ENCODE peak calls at places on chromosomes 2 and 18, in four cellular contexts. One of them, this sample, is unnamed.

GRCh38 chr2:100744589-100744988 is 75.3 kb upstream of the NPAS2 start:
- DNase-seq in ELF-1: no peak
- DNase-seq in stimulated activated CD4-positive, alpha-beta T cell treated with anti-CD3 and anti-CD28 coated beads, Interleukin-4, amount 100 ng/mL, for 1 hour: no peak
- DNase-seq in MV-4-11: peak
- DNase-seq in this sample: peak

GRCh38 chr2:60415814-60416213 is 137.6 kb downstream of the BCL11A start:
- DNase-seq in stimulated activated CD4-positive, alpha-beta T cell treated with anti-CD3 and anti-CD28 coated beads, Interleukin-4, amount 100 ng/mL, for 1 hour: no peak
- DNase-seq in MV-4-11: no peak
- DNase-seq in ELF-1: no peak
- DNase-seq in this sample: no peak

GRCh38 chr2:233118601-233119000 is 58.5 kb downstream of the INPP5D start:
- DNase-seq in MV-4-11: no peak
- DNase-seq in stimulated activated CD4-positive, alpha-beta T cell treated with anti-CD3 and anti-CD28 coated beads, Interleukin-4, amount 100 ng/mL, for 1 hour: no peak
- DNase-seq in ELF-1: no peak
- DNase-seq in this sample: no peak

GRCh38 chr2:38600242-38600891 is 2.4 kb downstream of the HNRNPLL start:
- DNase-seq in stimulated activated CD4-positive, alpha-beta T cell treated with anti-CD3 and anti-CD28 coated beads, Interleukin-4, amount 100 ng/mL, for 1 hour: no peak
- DNase-seq in ELF-1: peak
- DNase-seq in MV-4-11: no peak
- DNase-seq in this sample: peak

GRCh38 chr2:95063401-95063958 is 38.0 kb downstream of the MAL start:
- DNase-seq in stimulated activated CD4-positive, alpha-beta T cell treated with anti-CD3 and anti-CD28 coated beads, Interleukin-4, amount 100 ng/mL, for 1 hour: no peak
- DNase-seq in ELF-1: no peak
- DNase-seq in MV-4-11: no peak
- DNase-seq in this sample: no peak

GRCh38 chr2:197052371-197052770 is 125.9 kb upstream of the PGAP1 start:
- DNase-seq in MV-4-11: no peak
- DNase-seq in ELF-1: no peak
- DNase-seq in stimulated activated CD4-positive, alpha-beta T cell treated with anti-CD3 and anti-CD28 coated beads, Interleukin-4, amount 100 ng/mL, for 1 hour: no peak
- DNase-seq in this sample: no peak

GRCh38 chr2:97662895-97663625 is 784 bp downstream of the ACTR1B start:
- DNase-seq in ELF-1: peak
- DNase-seq in stimulated activated CD4-positive, alpha-beta T cell treated with anti-CD3 and anti-CD28 coated beads, Interleukin-4, amount 100 ng/mL, for 1 hour: peak
- DNase-seq in MV-4-11: peak
- DNase-seq in this sample: peak

GRCh38 chr2:17272170-17272569 is 246.1 kb downstream of the RAD51AP2 start:
- DNase-seq in MV-4-11: no peak
- DNase-seq in stimulated activated CD4-positive, alpha-beta T cell treated with anti-CD3 and anti-CD28 coated beads, Interleukin-4, amount 100 ng/mL, for 1 hour: no peak
- DNase-seq in ELF-1: no peak
- DNase-seq in this sample: no peak

GRCh38 chr2:51723716-51724115 is 691.8 kb upstream of the NRXN1 start:
- DNase-seq in stimulated activated CD4-positive, alpha-beta T cell treated with anti-CD3 and anti-CD28 coated beads, Interleukin-4, amount 100 ng/mL, for 1 hour: no peak
- DNase-seq in ELF-1: no peak
- DNase-seq in MV-4-11: no peak
- DNase-seq in this sample: no peak

GRCh38 chr18:61551586-61551985 is 218.4 kb downstream of the CDH20 start:
- DNase-seq in MV-4-11: peak
- DNase-seq in stimulated activated CD4-positive, alpha-beta T cell treated with anti-CD3 and anti-CD28 coated beads, Interleukin-4, amount 100 ng/mL, for 1 hour: no peak
- DNase-seq in ELF-1: peak
- DNase-seq in this sample: peak

GRCh38 chr2:235940330-235940729 is 227.9 kb downstream of the GBX2 start:
- DNase-seq in ELF-1: peak
- DNase-seq in MV-4-11: peak
- DNase-seq in stimulated activated CD4-positive, alpha-beta T cell treated with anti-CD3 and anti-CD28 coated beads, Interleukin-4, amount 100 ng/mL, for 1 hour: no peak
- DNase-seq in this sample: peak

GRCh38 chr2:120424274-120424796 is 78.4 kb downstream of the INHBB start:
- DNase-seq in MV-4-11: no peak
- DNase-seq in ELF-1: no peak
- DNase-seq in stimulated activated CD4-positive, alpha-beta T cell treated with anti-CD3 and anti-CD28 coated beads, Interleukin-4, amount 100 ng/mL, for 1 hour: no peak
- DNase-seq in this sample: no peak

GRCh38 chr2:37928377-37928776 is 3.3 kb downstream of the RMDN2 start:
- DNase-seq in MV-4-11: no peak
- DNase-seq in ELF-1: no peak
- DNase-seq in stimulated activated CD4-positive, alpha-beta T cell treated with anti-CD3 and anti-CD28 coated beads, Interleukin-4, amount 100 ng/mL, for 1 hour: no peak
- DNase-seq in this sample: no peak

GRCh38 chr2:125837108-125837507 is 818.9 kb upstream of the GYPC start:
- DNase-seq in ELF-1: peak
- DNase-seq in stimulated activated CD4-positive, alpha-beta T cell treated with anti-CD3 and anti-CD28 coated beads, Interleukin-4, amount 100 ng/mL, for 1 hour: no peak
- DNase-seq in MV-4-11: no peak
- DNase-seq in this sample: no peak

GRCh38 chr18:1840878-1841277 is 730.4 kb downstream of the METTL4 start:
- DNase-seq in MV-4-11: no peak
- DNase-seq in stimulated activated CD4-positive, alpha-beta T cell treated with anti-CD3 and anti-CD28 coated beads, Interleukin-4, amount 100 ng/mL, for 1 hour: no peak
- DNase-seq in ELF-1: peak
- DNase-seq in this sample: no peak

GRCh38 chr2:229314117-229314516 is 43.0 kb upstream of the PID1 start:
- DNase-seq in stimulated activated CD4-positive, alpha-beta T cell treated with anti-CD3 and anti-CD28 coated beads, Interleukin-4, amount 100 ng/mL, for 1 hour: no peak
- DNase-seq in MV-4-11: no peak
- DNase-seq in ELF-1: no peak
- DNase-seq in this sample: peak

GRCh38 chr2:175175896-175176295 is 5.6 kb downstream of the ATP5MC3 start:
- DNase-seq in stimulated activated CD4-positive, alpha-beta T cell treated with anti-CD3 and anti-CD28 coated beads, Interleukin-4, amount 100 ng/mL, for 1 hour: no peak
- DNase-seq in MV-4-11: no peak
- DNase-seq in ELF-1: no peak
- DNase-seq in this sample: peak

GRCh38 chr2:105582952-105583660 is 161.6 kb upstream of the NCK2 start:
- DNase-seq in ELF-1: no peak
- DNase-seq in MV-4-11: no peak
- DNase-seq in stimulated activated CD4-positive, alpha-beta T cell treated with anti-CD3 and anti-CD28 coated beads, Interleukin-4, amount 100 ng/mL, for 1 hour: no peak
- DNase-seq in this sample: no peak

GRCh38 chr2:84527137-84528129 is 11.1 kb downstream of the DNAH6 start:
- DNase-seq in MV-4-11: no peak
- DNase-seq in ELF-1: no peak
- DNase-seq in stimulated activated CD4-positive, alpha-beta T cell treated with anti-CD3 and anti-CD28 coated beads, Interleukin-4, amount 100 ng/mL, for 1 hour: no peak
- DNase-seq in this sample: peak